ENCODE peak calls at places on chromosome 14, in eight cellular contexts. R is right cardiac atrium, Y is hepatocyte, V is fibroblast of lung, H is osteoblast, C is keratinocyte, F is mesenchymal stem cell, G is upper lobe of left lung. Q is an unnamed sample. For H3K4me1, the result is how much of the 10 kb centered on the place peaks cover.

GRCh38 chr14:72126091-72126490 is 193.9 kb downstream of the RGS6 start:
- DNase-seq in R (no peak), Y (no peak), V (no peak), H (no peak), C (no peak), F (no peak), G (no peak), Q (no peak)

GRCh38 chr14:20035938-20036337 is at the start of gene OR4K13:
- DNase-seq in R (no peak), Y (no peak), V (no peak), H (no peak), C (no peak), F (no peak), G (no peak), Q (no peak)

GRCh38 chr14:33726685-33727084 is 224.2 kb downstream of the EGLN3 start:
- DNase-seq in R (no peak), Y (peak), V (no peak), H (no peak), C (no peak), F (no peak), G (no peak), Q (no peak)

GRCh38 chr14:64788706-64789105 is 84.5 kb downstream of the PLEKHG3 start:
- DNase-seq in R (no peak), Y (peak), V (peak), H (peak), C (peak), F (peak), G (no peak), Q (no peak)

GRCh38 chr14:87497301-87497700 is 495.7 kb downstream of the GALC start:
- DNase-seq in R (no peak), Y (no peak), V (no peak), H (no peak), C (no peak), F (no peak), G (no peak), Q (no peak)

GRCh38 chr14:64329149-64329548 is 35.0 kb upstream of the ESR2 start:
- DNase-seq in R (no peak), Y (no peak), V (no peak), H (no peak), C (no peak), F (no peak), G (no peak), Q (no peak)

GRCh38 chr14:72510566-72510965 is 383.3 kb downstream of the DPF3 start:
- DNase-seq in R (no peak), Y (no peak), V (no peak), H (no peak), C (no peak), F (no peak), G (no peak), Q (no peak)

GRCh38 chr14:30234966-30235365 is 307.3 kb upstream of the PRKD1 start:
- DNase-seq in R (no peak), Y (no peak), V (peak), H (no peak), C (no peak), F (no peak), G (no peak), Q (no peak)

GRCh38 chr14:72738181-72738611 is 155.7 kb downstream of the DPF3 start:
- DNase-seq in R (no peak), Y (no peak), V (peak), H (peak), C (no peak), F (no peak), G (no peak), Q (no peak)

GRCh38 chr14:94646481-94646880 is 34.3 kb downstream of the SERPINA3 start:
- DNase-seq in R (no peak), Y (no peak), V (peak), H (peak), C (no peak), F (no peak), G (no peak), Q (no peak)

GRCh38 chr14:42001436-42001835 is 394.8 kb downstream of the LRFN5 start:
- DNase-seq in R (no peak), Y (no peak), V (peak), H (no peak), C (no peak), F (no peak), G (no peak), Q (no peak)

GRCh38 chr14:36346052-36346451 is 25.6 kb upstream of the MBIP start:
- DNase-seq in R (no peak), Y (no peak), V (no peak), H (no peak), C (no peak), F (no peak), G (no peak), Q (no peak)

GRCh38 chr14:50559990-50560928 is at the start of gene ATL1:
- DNase-seq in R (peak), Y (peak), V (peak), H (peak), C (no peak), F (peak), G (peak), Q (peak)

GRCh38 chr14:94292526-94292871 is 569 bp downstream of the SERPINA10 start:
- DNase-seq in R (no peak), Y (no peak), V (no peak), H (no peak), C (no peak), F (no peak), G (no peak), Q (no peak)

GRCh38 chr14:94447986-94448808 is 4.4 kb downstream of the SERPINA11 start:
- DNase-seq in R (no peak), Y (no peak), V (no peak), H (no peak), C (no peak), F (no peak), G (no peak), Q (no peak)

GRCh38 chr14:93079321-93079720 is 36.4 kb downstream of the ITPK1 start:
- DNase-seq in R (no peak), Y (no peak), V (no peak), H (peak), C (no peak), F (no peak), G (no peak), Q (no peak)

GRCh38 chr14:32724864-32725550 is 213.7 kb upstream of the NPAS3 start:
- DNase-seq in R (peak), Y (peak), V (peak), H (peak), C (no peak), F (peak), G (no peak), Q (no peak)

GRCh38 chr14:63745858-63746425 is 18.1 kb upstream of the SGPP1 start:
- DNase-seq in R (no peak), Y (no peak), V (no peak), H (no peak), C (no peak), F (no peak), G (peak), Q (no peak)

GRCh38 chr14:67311868-67312267 is 47.7 kb downstream of the ATP6V1D start:
- DNase-seq in R (no peak), Y (peak), V (no peak), H (no peak), C (no peak), F (no peak), G (no peak), Q (no peak)

GRCh38 chr14:71586131-71586893 is 345.9 kb upstream of the RGS6 start:
- DNase-seq in R (peak), Y (peak), V (peak), H (no peak), C (no peak), F (peak), G (no peak), Q (peak)

GRCh38 chr14:59097681-59098080 is 90.8 kb upstream of the DAAM1 start:
- DNase-seq in R (no peak), Y (no peak), V (no peak), H (peak), C (no peak), F (no peak), G (no peak), Q (no peak)

GRCh38 chr14:65224799-65225198 is 122.5 kb upstream of the MAX start:
- DNase-seq in R (no peak), Y (no peak), V (no peak), H (no peak), C (no peak), F (no peak), G (no peak), Q (no peak)

GRCh38 chr14:60003991-60004390 is 84.0 kb downstream of the LRRC9 start:
- DNase-seq in R (no peak), Y (peak), V (no peak), H (no peak), C (no peak), F (no peak), G (no peak), Q (no peak)

GRCh38 chr14:37592288-37593274 is 2.5 kb downstream of the FOXA1 start:
- DNase-seq in R (no peak), Y (peak), V (no peak), H (peak), C (no peak), F (peak), G (no peak), Q (no peak)

GRCh38 chr14:31320216-31320615 is 100.1 kb downstream of the HEATR5A start:
- DNase-seq in R (peak), Y (no peak), V (no peak), H (no peak), C (no peak), F (no peak), G (no peak), Q (no peak)

GRCh38 chr14:37399517-37399916 is 195.5 kb downstream of the FOXA1 start:
- DNase-seq in R (no peak), Y (no peak), V (no peak), H (no peak), C (no peak), F (peak), G (no peak), Q (no peak)

GRCh38 chr14:63492391-63492790 is 50.8 kb downstream of the PPP2R5E start:
- DNase-seq in R (no peak), Y (no peak), V (peak), H (peak), C (peak), F (peak), G (no peak), Q (no peak)

GRCh38 chr14:57085801-57086200 is 182.9 kb downstream of the EXOC5 start:
- DNase-seq in R (no peak), Y (no peak), V (no peak), H (no peak), C (no peak), F (no peak), G (no peak), Q (no peak)

GRCh38 chr14:70972107-70972976 is 65.1 kb downstream of the PCNX1 start:
- DNase-seq in R (peak), Y (peak), V (peak), H (peak), C (peak), F (peak), G (peak), Q (peak)

DNA sequence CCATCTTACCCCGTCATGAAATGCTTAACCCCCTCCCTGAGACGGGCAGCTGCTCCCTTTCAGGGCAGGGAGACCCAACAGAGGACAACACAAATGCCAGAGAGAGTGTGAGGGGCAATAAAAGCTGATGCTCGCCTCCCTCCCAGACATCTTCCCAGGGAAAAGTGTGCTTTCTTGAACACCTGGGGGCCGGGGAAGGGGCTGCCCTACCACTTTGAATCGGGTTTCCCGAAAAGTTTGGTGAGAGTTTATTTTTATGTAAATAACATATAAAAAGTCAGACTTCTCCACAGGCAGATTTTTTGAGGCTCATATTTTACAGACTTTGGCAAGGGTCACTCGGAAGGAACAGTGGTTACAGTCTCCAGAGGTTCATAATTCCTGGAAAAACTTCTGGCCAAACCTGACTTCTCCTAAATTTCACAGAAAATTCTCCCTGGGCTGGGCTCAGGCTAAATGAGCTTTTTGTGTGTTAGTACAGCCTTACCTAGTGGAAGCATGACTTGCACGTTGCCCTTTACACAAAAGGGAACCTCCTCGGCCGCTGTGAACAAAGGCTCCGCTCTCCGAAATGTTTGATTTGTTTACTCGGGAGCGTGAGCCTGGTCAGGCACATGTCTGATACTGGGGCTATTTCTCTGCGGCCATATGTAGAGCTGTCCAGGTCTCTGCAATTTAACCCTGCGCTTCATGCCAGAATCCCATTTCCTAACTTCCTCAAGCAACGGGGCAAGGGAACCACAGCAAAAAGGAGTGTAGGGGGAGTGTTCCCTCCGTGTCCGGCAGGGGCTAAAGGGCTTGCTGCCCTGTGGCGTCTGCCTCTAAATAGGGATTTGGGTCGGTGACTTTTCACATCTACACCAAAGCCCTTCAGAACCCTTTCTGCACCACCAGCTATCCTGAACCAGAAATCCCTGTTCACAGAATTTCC is 3.4 kb downstream of the RTL1 start:
- DNase-seq in R (no peak), Y (peak), V (no peak), H (peak), C (no peak), F (peak), G (no peak), Q (no peak)
- H3K4me3 ChIP-seq in R (no peak), Y (no peak), V (no peak), H (no peak), C (no peak), F (no peak), G (no peak), Q (no peak)

GRCh38 chr14:68359862-68360552 is 432.9 kb downstream of the ZFP36L1 start:
- DNase-seq in R (peak), Y (peak), V (peak), H (no peak), C (peak), F (no peak), G (peak), Q (peak)
- H3K4me1 ChIP-seq in R (under half), Y (under half), V (under half), H (under half), C (under half), F (under half), G (under half), Q (under half)

DNA sequence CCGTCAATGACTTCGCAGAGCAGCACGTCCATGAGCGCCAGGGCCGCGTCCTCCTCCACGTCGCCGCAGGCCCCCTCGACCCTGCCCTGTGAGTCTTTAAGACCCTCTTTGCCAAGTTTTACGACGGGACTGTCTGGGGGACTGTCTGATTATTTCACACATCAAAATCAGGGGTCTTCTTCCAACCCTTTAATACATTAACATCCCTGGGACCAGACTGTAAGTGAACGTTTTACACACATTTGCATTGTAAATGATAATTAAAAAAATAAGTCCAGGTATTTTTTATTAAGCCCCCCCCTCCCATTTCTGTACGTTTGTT is 1.9 kb downstream of the FOXG1 start:
- DNase-seq in R (no peak), Y (no peak), V (no peak), H (no peak), C (no peak), F (no peak), G (no peak), Q (no peak)
- H3K4me3 ChIP-seq in R (no peak), Y (no peak), V (no peak), H (no peak), C (no peak), F (no peak), G (no peak), Q (no peak)

GRCh38 chr14:22515961-22516360 is 73.1 kb downstream of the DAD1 start:
- DNase-seq in R (no peak), Y (no peak), V (no peak), H (no peak), C (no peak), F (no peak), G (no peak), Q (no peak)
- H3K4me1 ChIP-seq in R (under half), Y (under half), V (under half), H (under half), C (under half), F (under half), G (under half), Q (under half)

GRCh38 chr14:89447182-89447970 is 30.3 kb upstream of the FOXN3 start:
- DNase-seq in R (no peak), Y (no peak), V (no peak), H (no peak), C (no peak), F (no peak), G (no peak), Q (no peak)
- H3K4me3 ChIP-seq in R (no peak), Y (no peak), V (no peak), H (no peak), C (no peak), F (no peak), G (no peak), Q (no peak)

DNA sequence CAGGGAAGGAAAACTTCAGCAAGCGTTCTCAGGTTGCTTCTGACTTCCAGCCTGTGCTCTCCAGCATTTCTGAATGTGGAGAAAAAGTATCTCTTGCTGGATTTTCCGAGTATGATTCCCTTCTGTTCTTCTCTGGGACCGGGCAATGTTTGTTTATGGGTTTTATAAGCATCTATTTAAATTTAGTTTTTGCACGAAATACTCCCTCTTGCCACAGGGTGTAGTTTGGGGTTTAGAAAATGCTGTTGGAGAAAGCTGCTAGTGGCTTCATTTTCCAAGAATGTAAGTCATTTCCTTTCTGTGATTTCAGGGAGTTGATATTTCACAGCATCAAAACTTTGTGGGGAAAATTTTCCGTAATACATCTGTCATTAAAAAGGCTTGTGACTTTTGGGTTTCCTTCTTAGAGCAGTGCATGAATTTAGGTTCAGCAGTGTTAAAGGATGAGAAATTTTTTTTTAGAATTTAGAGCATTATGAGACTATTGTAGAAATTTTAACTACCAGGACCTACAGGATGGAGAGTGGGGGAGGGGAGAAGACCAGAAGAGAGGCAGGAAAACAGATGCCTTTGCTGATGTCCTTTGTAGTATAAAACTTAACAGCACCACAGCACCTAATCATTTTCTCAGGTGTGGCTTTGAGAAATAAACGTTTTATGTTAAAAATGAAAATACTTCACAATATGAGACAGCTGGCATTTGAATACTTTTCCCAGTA is 1.5 kb downstream of the FRMD6 start:
- DNase-seq in R (no peak), Y (peak), V (peak), H (no peak), C (no peak), F (peak), G (no peak), Q (no peak)
- H3K4me1 ChIP-seq in R (under half), Y (under half), V (under half), H (under half), C (under half), F (under half), G (under half), Q (under half)

DNA sequence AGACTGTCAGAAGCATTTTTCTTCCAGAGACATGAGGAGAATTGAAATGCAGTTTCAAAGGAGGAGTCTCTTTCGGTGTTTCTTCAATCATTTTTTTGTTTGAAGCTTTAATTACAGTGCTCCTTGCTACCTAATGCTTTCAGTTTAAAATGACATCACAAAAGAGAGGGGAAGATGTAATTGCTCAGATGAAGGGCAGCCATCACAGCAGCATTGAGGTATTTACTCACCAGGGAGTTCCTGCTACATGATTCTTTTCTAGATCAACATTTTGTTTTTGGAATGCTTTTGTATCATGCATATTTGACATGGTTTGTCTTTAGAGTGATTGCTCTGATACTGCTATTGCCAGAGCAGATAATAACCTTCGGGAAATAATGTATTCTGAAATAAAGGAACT is 28.6 kb downstream of the FLRT2 start:
- DNase-seq in R (no peak), Y (no peak), V (no peak), H (no peak), C (no peak), F (no peak), G (no peak), Q (no peak)
- H3K4me3 ChIP-seq in R (no peak), Y (no peak), V (no peak), H (no peak), C (no peak), F (no peak), G (no peak), Q (no peak)

GRCh38 chr14:56005580-56006053 is 112.6 kb upstream of the PELI2 start:
- DNase-seq in R (peak), Y (peak), V (peak), H (peak), C (no peak), F (peak), G (no peak), Q (no peak)
- H3K4me1 ChIP-seq in R (under half), Y (under half), V (under half), H (under half), C (under half), F (under half), G (under half), Q (under half)

DNA sequence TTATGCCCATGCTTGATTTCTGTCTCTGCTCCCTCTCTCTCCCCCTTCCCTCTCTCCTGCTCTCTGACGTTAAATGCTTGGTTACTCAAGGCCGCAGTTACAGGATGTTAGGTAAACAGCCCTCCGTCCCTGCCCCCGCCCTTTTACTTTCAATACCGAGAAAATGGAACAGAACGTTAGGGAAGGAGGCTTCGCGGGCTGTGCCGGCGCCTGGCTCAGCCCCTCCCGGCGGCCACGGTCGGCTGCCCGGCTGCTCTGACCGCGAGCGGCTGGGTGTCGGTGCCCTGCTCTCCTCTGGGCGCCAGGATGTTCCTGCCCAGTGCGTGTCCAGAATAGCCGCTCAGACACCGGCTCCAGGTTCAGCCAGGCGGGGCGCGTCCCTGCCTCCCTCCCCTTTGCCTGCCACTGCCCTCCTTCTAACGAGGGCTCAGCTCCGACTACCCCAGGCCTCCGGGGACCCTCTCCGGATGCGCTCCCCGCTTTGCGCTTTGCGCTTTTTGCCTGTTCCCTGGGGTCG is 166.1 kb downstream of the ADCK1 start:
- DNase-seq in R (no peak), Y (peak), V (peak), H (no peak), C (no peak), F (peak), G (no peak), Q (no peak)
- H3K4me3 ChIP-seq in R (peak), Y (peak), V (peak), H (peak), C (peak), F (peak), G (peak), Q (no peak)